ENCODE peak calls at places on chromosomes 6 and 20, in eight cellular contexts. B is GM23338, D is A549, M is HL-60, Q is K562, G is HepG2, Y is SK-N-SH, W is GM12878. A is an unnamed sample.

GRCh38 chr6:119565893-119566292 is 216.3 kb upstream of the MAN1A1 start:
- DNase-seq in M (no peak), Q (no peak), Y (no peak), G (no peak), B (no peak), W (no peak), D (no peak), A (no peak)

GRCh38 chr20:45052698-45053440 is 48.1 kb downstream of the KCNS1 start:
- DNase-seq in Q (no peak), M (no peak), B (no peak), Y (no peak), D (no peak), W (peak; percentile 55), G (no peak), A (no peak)

GRCh38 chr20:12535770-12536169 is 473.0 kb upstream of the SPTLC3 start:
- DNase-seq in Q (no peak), M (no peak), G (no peak), B (peak; percentile 42), W (no peak), D (no peak), Y (no peak), A (no peak)

GRCh38 chr20:61756966-61757677 is 308.6 kb downstream of the TAF4 start:
- DNase-seq in G (no peak), D (no peak), Q (no peak), B (no peak), Y (no peak), M (no peak), W (no peak), A (no peak)

GRCh38 chr6:3750324-3751018 is 1.0 kb downstream of the PXDC1 start:
- DNase-seq in W (no peak), B (peak; percentile 69), Q (peak; percentile 57), G (peak; percentile 62), M (no peak), D (no peak), Y (peak; percentile 64), A (no peak)

GRCh38 chr6:113694278-113695077 is 162.7 kb upstream of the MARCKS start:
- DNase-seq in B (no peak), W (no peak), G (peak; percentile 37), Q (no peak), D (peak; percentile 61), Y (no peak), M (no peak), A (no peak)

GRCh38 chr6:26155066-26155925 is 68.1 kb downstream of the HFE start:
- DNase-seq in Q (no peak), B (peak; percentile 60), W (no peak), G (peak; percentile 43), D (peak; percentile 26), Y (peak; percentile 51), M (no peak), A (no peak)

GRCh38 chr20:51385941-51386530 is 156.5 kb downstream of the NFATC2 start:
- DNase-seq in G (peak; percentile 53), Y (peak; percentile 56), M (no peak), D (peak; percentile 62), Q (no peak), W (no peak), B (peak; percentile 76), A (peak; percentile 24)

GRCh38 chr20:29497261-29497671 is 1760.2 kb upstream of the DEFB115 start:
- DNase-seq in B (no peak), M (no peak), W (no peak), G (peak; percentile 12), Y (peak; percentile 91), D (no peak), Q (peak; percentile 36), A (no peak)

GRCh38 chr6:24117016-24117415 is 9.0 kb upstream of the NRSN1 start:
- DNase-seq in W (no peak), B (no peak), Y (no peak), Q (no peak), M (no peak), G (no peak), D (peak; percentile 1), A (no peak)

GRCh38 chr6:35469711-35470662 is 1.8 kb downstream of the RPL10A start:
- DNase-seq in Y (peak; percentile 60), Q (peak; percentile 64), B (no peak), M (peak; percentile 38), W (no peak), G (peak; percentile 44), D (no peak), A (no peak)

GRCh38 chr6:120282005-120282404 is 932.4 kb upstream of the MAN1A1 start:
- DNase-seq in D (no peak), G (no peak), W (no peak), Y (no peak), M (no peak), Q (no peak), B (no peak), A (no peak)

GRCh38 chr20:57672164-57672563 is 37.7 kb downstream of the PMEPA1 start:
- DNase-seq in G (no peak), D (no peak), M (no peak), W (no peak), Q (no peak), Y (peak; percentile 72), B (no peak), A (no peak)

GRCh38 chr6:4169028-4169789 is 33.8 kb upstream of the ECI2 start:
- DNase-seq in G (no peak), D (no peak), Q (no peak), B (peak; percentile 70), Y (no peak), M (no peak), W (no peak), A (no peak)

DNA sequence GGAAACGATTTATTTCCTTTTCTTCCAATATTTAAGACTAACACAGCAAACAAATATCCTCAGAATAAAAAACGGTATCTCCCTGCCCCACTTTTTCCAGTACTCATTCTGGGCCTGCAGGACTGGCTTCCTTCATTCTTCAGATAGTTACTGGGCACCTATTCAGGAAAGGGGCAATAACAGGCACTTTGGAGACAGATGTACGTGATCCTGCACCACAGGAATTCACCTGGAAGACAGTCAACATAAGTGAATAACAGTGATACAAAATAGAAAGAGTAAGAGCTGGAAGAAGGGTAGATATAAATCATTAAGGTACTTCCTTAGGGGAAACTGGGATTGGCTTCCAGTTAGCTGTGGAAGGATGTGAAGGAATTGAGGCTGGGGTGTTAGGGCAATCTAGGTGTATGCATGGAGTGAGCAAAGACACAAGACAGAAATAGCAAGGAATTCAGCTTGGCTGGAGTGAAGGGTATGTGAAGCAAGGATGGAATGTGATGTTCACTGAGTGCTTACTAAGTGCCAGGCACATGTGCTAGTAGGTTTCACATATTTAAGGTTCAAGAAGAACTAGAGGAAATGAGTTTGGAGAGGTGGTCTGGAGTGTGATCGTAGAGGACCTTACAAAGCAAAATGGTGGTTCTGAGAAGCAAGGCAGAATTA is 49.3 kb upstream of the FAM83C start:
- DNase-seq in Q (no peak), G (no peak), D (no peak), Y (no peak), W (no peak), M (no peak), B (no peak), A (no peak)
- TF ChIP-seq REST in Q (no peak), G (no peak), D (no peak), Y (no peak), W (no peak), M (no peak), B (no peak), A (no peak)

GRCh38 chr20:48406462-48407235 is 421.1 kb downstream of the PREX1 start:
- DNase-seq in B (no peak), Q (no peak), W (no peak), Y (no peak), M (no peak), D (no peak), G (no peak), A (no peak)
- TF ChIP-seq REST in B (no peak), Q (no peak), W (no peak), Y (no peak), M (no peak), D (no peak), G (no peak), A (no peak)

DNA sequence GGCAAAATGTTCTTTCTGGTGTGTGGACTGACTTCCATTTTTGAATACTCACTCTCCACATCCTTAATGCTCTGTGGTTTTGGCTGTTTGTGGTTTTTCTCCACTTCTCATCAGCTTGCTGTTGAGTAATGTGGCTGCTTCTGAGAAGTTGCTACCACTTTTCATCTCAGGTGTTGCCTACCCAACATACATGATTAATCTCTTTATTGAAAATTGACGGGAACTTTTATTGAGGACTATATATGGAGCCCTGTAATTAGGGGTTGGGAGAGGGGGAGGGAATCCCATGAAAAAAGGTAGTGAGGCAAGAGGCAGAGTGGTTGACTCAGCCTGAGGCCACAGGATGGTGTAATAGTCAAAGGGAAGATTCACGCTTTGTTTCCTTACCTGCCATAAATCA is 17.6 kb downstream of the IL22RA2 start:
- DNase-seq in B (no peak), D (no peak), G (no peak), Y (no peak), Q (no peak), W (peak; percentile 48), M (peak; percentile 77), A (no peak)
- TF ChIP-seq REST in B (no peak), D (no peak), G (no peak), Y (no peak), Q (no peak), W (no peak), M (no peak), A (no peak)

GRCh38 chr6:214428-214827 is 77.9 kb upstream of the DUSP22 start:
- DNase-seq in Y (no peak), G (no peak), M (no peak), Q (no peak), W (no peak), B (no peak), D (no peak), A (no peak)

GRCh38 chr6:213284-213683 is 79.0 kb upstream of the DUSP22 start:
- DNase-seq in Q (no peak), D (no peak), G (no peak), M (no peak), W (no peak), B (no peak), Y (no peak), A (no peak)

GRCh38 chr6:217048-217659 is 75.1 kb upstream of the DUSP22 start:
- DNase-seq in D (peak; percentile 23), B (peak; percentile 84), M (no peak), W (peak; percentile 55), Y (peak; percentile 66), G (peak; percentile 34), Q (peak; percentile 81), A (peak; percentile 18)

GRCh38 chr6:218153-219018 is 73.9 kb upstream of the DUSP22 start:
- DNase-seq in D (no peak), G (no peak), B (no peak), M (no peak), Q (no peak), W (peak; percentile 83), Y (no peak), A (no peak)

DNA sequence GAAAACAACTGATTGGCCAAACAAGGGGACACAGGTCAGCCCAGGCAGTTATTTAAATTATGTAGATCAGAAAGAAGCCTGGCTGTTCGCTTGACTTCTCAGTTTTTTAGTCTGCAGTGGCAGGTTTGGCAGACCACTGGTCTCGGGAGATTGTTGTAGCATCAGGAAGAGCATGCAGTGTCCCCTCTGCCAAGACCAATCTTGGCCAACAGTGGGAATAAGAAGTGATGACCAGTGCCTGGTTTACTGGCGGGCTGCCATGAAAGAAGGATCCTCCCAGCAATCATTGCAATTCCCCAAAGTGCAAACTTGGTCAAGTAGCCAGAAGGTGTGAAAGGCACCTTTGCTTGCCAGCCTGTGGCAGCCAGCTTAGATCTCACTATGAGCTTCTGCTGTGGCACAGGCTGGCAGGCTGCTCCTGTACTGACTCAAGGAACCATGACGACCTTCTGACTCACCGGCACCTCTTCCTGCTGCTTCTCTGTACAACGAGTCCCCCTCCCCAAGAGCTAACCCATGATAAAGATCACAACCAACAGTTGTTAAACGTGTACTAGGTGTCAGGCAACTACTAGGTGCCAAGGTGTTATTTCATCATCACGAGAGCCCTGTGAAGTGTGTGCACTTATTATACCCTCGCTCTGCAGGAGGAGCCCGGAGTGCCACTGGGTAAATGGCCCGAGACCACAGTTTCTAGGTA is 76.8 kb upstream of the DUSP22 start:
- DNase-seq in B (no peak), D (no peak), G (no peak), Y (no peak), M (no peak), Q (no peak), W (peak; percentile 41), A (no peak)
- TF ChIP-seq REST in B (no peak), D (no peak), G (no peak), Y (no peak), M (no peak), Q (no peak), W (no peak), A (no peak)

A was measured in HCT116.